ENCODE peak calls at places on chromosome 12, in four cellular contexts. One of them, this sample, is unnamed.

GRCh38 chr12:79250186-79250585 is 385.6 kb downstream of the SYT1 start:
- DNase-seq in breast epithelium: no peak
- DNase-seq in spleen: no peak
- DNase-seq in pancreas: no peak
- DNase-seq in this sample: peak; percentile 86

GRCh38 chr12:111359231-111359913 is 9.5 kb downstream of the PHETA1 start:
- DNase-seq in breast epithelium: no peak
- DNase-seq in spleen: no peak
- DNase-seq in pancreas: no peak
- DNase-seq in this sample: no peak

GRCh38 chr12:117019866-117020265 is 79.3 kb downstream of the TESC start:
- DNase-seq in breast epithelium: no peak
- DNase-seq in spleen: no peak
- DNase-seq in pancreas: no peak
- DNase-seq in this sample: no peak

GRCh38 chr12:127172857-127173256 is 1094.1 kb upstream of the TMEM132C start:
- DNase-seq in breast epithelium: no peak
- DNase-seq in spleen: no peak
- DNase-seq in pancreas: no peak
- DNase-seq in this sample: no peak

GRCh38 chr12:52005903-52006703 is 643 bp upstream of the TAMALIN start:
- DNase-seq in breast epithelium: no peak
- DNase-seq in spleen: peak; percentile 93
- DNase-seq in pancreas: no peak
- DNase-seq in this sample: no peak

GRCh38 chr12:3432176-3432742 is 58.7 kb upstream of the PRMT8 start:
- DNase-seq in breast epithelium: no peak
- DNase-seq in spleen: no peak
- DNase-seq in pancreas: no peak
- DNase-seq in this sample: peak; percentile 36

GRCh38 chr12:272942-273906 is 10.6 kb upstream of the SLC6A13 start:
- DNase-seq in breast epithelium: no peak
- DNase-seq in spleen: no peak
- DNase-seq in pancreas: no peak
- DNase-seq in this sample: peak; percentile 69

GRCh38 chr12:88471641-88472040 is 108.6 kb downstream of the KITLG start:
- DNase-seq in breast epithelium: peak; percentile 45
- DNase-seq in spleen: no peak
- DNase-seq in pancreas: no peak
- DNase-seq in this sample: peak; percentile 82

GRCh38 chr12:28550757-28551381 is 360.6 kb downstream of the CCDC91 start:
- DNase-seq in breast epithelium: no peak
- DNase-seq in spleen: no peak
- DNase-seq in pancreas: no peak
- DNase-seq in this sample: peak; percentile 84

GRCh38 chr12:30882706-30883105 is 43.8 kb upstream of the TSPAN11 start:
- DNase-seq in breast epithelium: no peak
- DNase-seq in spleen: no peak
- DNase-seq in pancreas: no peak
- DNase-seq in this sample: no peak

GRCh38 chr12:120368789-120369475 is at the start of gene MSI1:
- DNase-seq in breast epithelium: no peak
- DNase-seq in spleen: no peak
- DNase-seq in pancreas: peak; percentile 74
- DNase-seq in this sample: no peak

GRCh38 chr12:18998343-18999270 is 130.9 kb upstream of the PLEKHA5 start:
- DNase-seq in breast epithelium: peak; percentile 32
- DNase-seq in spleen: no peak
- DNase-seq in pancreas: no peak
- DNase-seq in this sample: peak; percentile 90

GRCh38 chr12:65823481-65824313 is 586 bp upstream of the HMGA2 start:
- DNase-seq in breast epithelium: no peak
- DNase-seq in spleen: peak; percentile 74
- DNase-seq in pancreas: peak; percentile 79
- DNase-seq in this sample: peak; percentile 45

GRCh38 chr12:87280893-87281292 is 748.3 kb downstream of the C12orf50 start:
- DNase-seq in breast epithelium: no peak
- DNase-seq in spleen: no peak
- DNase-seq in pancreas: no peak
- DNase-seq in this sample: no peak

GRCh38 chr12:22709292-22709691 is 84.3 kb downstream of the ETNK1 start:
- DNase-seq in breast epithelium: no peak
- DNase-seq in spleen: no peak
- DNase-seq in pancreas: no peak
- DNase-seq in this sample: peak; percentile 35

GRCh38 chr12:43662736-43663135 is 95.9 kb downstream of the PUS7L start:
- DNase-seq in breast epithelium: no peak
- DNase-seq in spleen: no peak
- DNase-seq in pancreas: no peak
- DNase-seq in this sample: no peak

GRCh38 chr12:59678759-59679411 is 83.1 kb downstream of the SLC16A7 start:
- DNase-seq in breast epithelium: no peak
- DNase-seq in spleen: peak; percentile 46
- DNase-seq in pancreas: no peak
- DNase-seq in this sample: no peak

GRCh38 chr12:107361970-107362369 is 268.6 kb upstream of the CRY1 start:
- DNase-seq in breast epithelium: no peak
- DNase-seq in spleen: no peak
- DNase-seq in pancreas: no peak
- DNase-seq in this sample: no peak

GRCh38 chr12:96862326-96862725 is 44.7 kb upstream of the NEDD1 start:
- DNase-seq in breast epithelium: no peak
- DNase-seq in spleen: no peak
- DNase-seq in pancreas: no peak
- DNase-seq in this sample: no peak

GRCh38 chr12:22396735-22397134 is 62.2 kb upstream of the ST8SIA1 start:
- DNase-seq in breast epithelium: no peak
- DNase-seq in spleen: no peak
- DNase-seq in pancreas: no peak
- DNase-seq in this sample: no peak

GRCh38 chr12:66035289-66035961 is 95.1 kb downstream of the LLPH start:
- DNase-seq in breast epithelium: no peak
- DNase-seq in spleen: no peak
- DNase-seq in pancreas: no peak
- DNase-seq in this sample: peak; percentile 64

GRCh38 chr12:110349521-110350151 is 53.9 kb downstream of the ANAPC7 start:
- DNase-seq in breast epithelium: no peak
- DNase-seq in spleen: no peak
- DNase-seq in pancreas: no peak
- DNase-seq in this sample: no peak

GRCh38 chr12:102755271-102755670 is 161.8 kb downstream of the PAH start:
- DNase-seq in breast epithelium: no peak
- DNase-seq in spleen: no peak
- DNase-seq in pancreas: no peak
- DNase-seq in this sample: no peak

GRCh38 chr12:109706747-109707469 is 6.7 kb upstream of the FAM222A start:
- DNase-seq in breast epithelium: no peak
- DNase-seq in spleen: no peak
- DNase-seq in pancreas: no peak
- DNase-seq in this sample: no peak

DNA sequence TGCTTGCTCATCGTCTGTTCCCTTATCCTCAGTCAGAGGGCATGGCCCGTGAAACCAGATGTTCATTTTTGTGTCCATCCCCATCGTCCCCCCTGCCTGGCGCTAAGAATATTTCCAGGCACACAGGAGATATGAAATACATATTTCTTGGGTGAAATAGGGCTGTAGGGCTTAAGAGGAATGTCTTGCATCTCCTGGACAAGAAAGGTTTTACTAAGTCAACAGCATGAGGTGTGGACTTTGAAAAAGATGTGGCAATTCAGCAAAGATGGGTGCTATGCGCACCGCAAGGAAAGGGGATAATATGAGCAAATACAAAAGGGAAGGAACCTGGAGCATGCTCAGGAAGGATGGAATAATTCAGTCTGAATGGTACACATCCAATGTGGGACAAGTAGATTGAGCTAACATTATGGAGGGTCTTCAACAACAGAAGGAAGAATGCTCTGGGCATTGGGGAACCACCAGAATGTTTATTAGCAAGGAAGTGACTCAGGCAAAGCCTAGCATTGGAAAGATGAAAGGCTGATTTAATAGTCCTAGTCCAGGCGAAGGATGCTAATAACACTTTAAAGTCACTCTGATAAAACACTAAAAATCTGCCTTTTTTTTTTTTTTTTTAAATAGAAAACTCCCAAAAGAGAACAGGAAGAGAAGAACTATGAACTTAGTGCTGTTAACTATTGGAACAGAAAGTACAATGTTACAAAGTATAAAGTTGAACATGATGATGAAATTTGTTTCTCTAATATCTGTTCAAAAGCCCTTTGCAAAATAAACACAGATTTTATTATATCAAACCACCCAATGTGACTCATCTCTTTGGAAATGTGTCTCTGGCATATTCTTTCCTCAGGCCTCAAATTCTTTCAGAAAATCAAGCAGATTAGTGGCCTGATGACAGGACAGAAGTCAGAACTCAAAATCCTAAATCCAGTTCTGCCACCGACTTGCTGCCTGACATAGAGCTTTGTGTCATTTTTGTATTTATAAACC is 449.5 kb downstream of the BCAT1 start:
- DNase-seq in breast epithelium: no peak
- DNase-seq in spleen: no peak
- DNase-seq in pancreas: no peak
- DNase-seq in this sample: peak; percentile 44
- H3K4me3 ChIP-seq in breast epithelium: no peak overlapping the region
- H3K4me3 ChIP-seq in spleen: no peak overlapping the region
- H3K4me3 ChIP-seq in pancreas: no peak overlapping the region
- H3K4me3 ChIP-seq in this sample: no peak overlapping the region

DNA sequence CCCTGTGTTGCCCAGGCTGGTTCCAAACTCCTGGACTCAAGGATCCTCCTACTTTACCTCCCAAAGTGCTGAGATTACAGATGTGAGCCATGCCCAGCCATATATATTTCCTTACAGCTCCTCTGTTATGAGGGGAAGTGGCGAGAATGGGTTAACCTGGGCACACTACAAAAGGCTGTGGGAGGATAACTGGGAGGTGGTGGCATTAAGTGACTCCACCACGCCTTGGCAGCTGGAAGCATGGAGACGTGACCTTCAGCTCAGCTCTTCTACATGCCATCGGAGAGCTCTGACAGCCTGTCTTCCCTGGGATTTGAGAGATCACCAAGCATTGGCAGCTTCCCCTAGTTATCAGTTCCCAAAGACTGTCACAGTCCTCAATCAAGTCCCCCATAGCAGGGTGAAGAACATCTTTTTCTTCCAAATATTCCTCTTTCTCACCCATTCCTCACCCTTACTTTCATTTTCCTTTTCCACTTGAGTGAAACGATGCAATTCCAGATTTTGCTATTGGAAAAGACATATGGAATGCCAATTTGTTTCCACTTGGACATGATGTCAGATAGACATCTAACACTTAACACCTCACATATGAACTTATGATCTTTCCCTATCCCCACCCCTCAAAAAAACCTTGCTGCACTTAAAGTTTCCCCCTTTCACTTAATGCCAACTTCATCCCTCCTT is 48.5 kb downstream of the PHLDA1 start:
- DNase-seq in breast epithelium: no peak
- DNase-seq in spleen: no peak
- DNase-seq in pancreas: no peak
- DNase-seq in this sample: no peak
- H3K4me3 ChIP-seq in breast epithelium: peak overlapping the region; percentile 42
- H3K4me3 ChIP-seq in spleen: peak overlapping the region; percentile 23
- H3K4me3 ChIP-seq in pancreas: peak overlapping the region; percentile 19
- H3K4me3 ChIP-seq in this sample: no peak overlapping the region

GRCh38 chr12:132161796-132162507 is 17.7 kb downstream of the NOC4L start:
- DNase-seq in breast epithelium: no peak
- DNase-seq in spleen: peak; percentile 49
- DNase-seq in pancreas: no peak
- DNase-seq in this sample: no peak

GRCh38 chr12:132163041-132163910 is 19.0 kb downstream of the NOC4L start:
- DNase-seq in breast epithelium: no peak
- DNase-seq in spleen: peak; percentile 72
- DNase-seq in pancreas: no peak
- DNase-seq in this sample: no peak

GRCh38 chr12:132163911-132164288 is 19.6 kb downstream of the NOC4L start:
- DNase-seq in breast epithelium: no peak
- DNase-seq in spleen: peak; percentile 66
- DNase-seq in pancreas: no peak
- DNase-seq in this sample: no peak

GRCh38 chr12:132161046-132161781 is 17.0 kb downstream of the NOC4L start:
- DNase-seq in breast epithelium: no peak
- DNase-seq in spleen: peak; percentile 45
- DNase-seq in pancreas: no peak
- DNase-seq in this sample: no peak

DNA sequence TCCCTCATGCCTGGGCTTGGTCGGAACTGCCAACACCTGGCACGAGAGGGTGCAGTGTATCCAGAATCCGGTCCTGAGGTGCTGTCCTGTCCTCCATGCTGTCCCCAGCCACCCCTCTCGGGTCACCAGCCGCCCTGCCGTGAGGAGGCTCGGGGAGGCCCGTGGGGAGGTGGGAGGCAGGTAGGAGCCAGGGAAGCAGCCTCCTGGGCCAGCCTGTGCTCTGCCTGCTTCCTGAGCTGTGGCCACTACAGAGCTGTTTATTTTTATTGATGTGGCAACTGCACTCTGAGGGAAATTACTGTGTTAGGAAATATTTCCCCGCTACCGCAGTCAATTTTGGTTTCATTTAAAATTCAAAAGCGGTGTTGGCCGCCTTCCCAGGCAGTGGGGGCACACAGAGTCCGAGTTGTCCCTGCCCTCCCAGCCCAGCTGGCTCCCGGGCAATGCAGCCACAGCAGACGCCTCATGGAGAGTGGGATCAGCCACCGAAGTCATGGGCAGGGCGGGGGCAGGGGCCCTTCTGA is 18.3 kb downstream of the NOC4L start:
- DNase-seq in breast epithelium: no peak
- DNase-seq in spleen: peak; percentile 74
- DNase-seq in pancreas: no peak
- DNase-seq in this sample: no peak
- H3K4me3 ChIP-seq in breast epithelium: peak overlapping the region; percentile 56
- H3K4me3 ChIP-seq in spleen: peak overlapping the region; percentile 15
- H3K4me3 ChIP-seq in pancreas: no peak overlapping the region
- H3K4me3 ChIP-seq in this sample: no peak overlapping the region

GRCh38 chr12:49030714-49031572 is 12.4 kb upstream of the PRKAG1 start:
- DNase-seq in breast epithelium: no peak
- DNase-seq in spleen: no peak
- DNase-seq in pancreas: no peak
- DNase-seq in this sample: no peak

GRCh38 chr12:49031573-49032161 is 13.1 kb upstream of the PRKAG1 start:
- DNase-seq in breast epithelium: no peak
- DNase-seq in spleen: no peak
- DNase-seq in pancreas: no peak
- DNase-seq in this sample: no peak

GRCh38 chr12:49032276-49032675 is 13.7 kb upstream of the PRKAG1 start:
- DNase-seq in breast epithelium: no peak
- DNase-seq in spleen: no peak
- DNase-seq in pancreas: no peak
- DNase-seq in this sample: no peak

GRCh38 chr12:49028666-49029275 is 10.2 kb upstream of the PRKAG1 start:
- DNase-seq in breast epithelium: no peak
- DNase-seq in spleen: no peak
- DNase-seq in pancreas: no peak
- DNase-seq in this sample: no peak

DNA sequence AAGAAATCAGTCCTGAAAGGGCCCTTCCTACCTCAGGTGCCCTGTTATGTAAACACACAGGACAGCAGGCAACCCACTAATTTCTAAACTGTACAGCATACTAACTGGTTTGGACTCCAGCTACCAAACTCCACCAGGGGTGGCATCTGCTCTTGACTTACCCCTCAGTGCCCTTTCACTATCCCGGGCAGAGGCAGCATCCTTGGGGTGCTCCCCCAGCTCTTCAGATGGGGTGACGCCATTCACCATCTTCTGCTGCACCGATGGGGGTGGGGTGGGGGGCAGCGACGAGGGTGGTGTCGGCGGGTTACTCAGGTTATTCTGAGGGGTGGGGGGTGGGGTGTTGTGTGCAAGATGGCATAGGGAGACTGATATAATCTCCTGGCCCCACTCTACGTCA is 11.5 kb upstream of the PRKAG1 start:
- DNase-seq in breast epithelium: no peak
- DNase-seq in spleen: no peak
- DNase-seq in pancreas: no peak
- DNase-seq in this sample: no peak
- H3K4me3 ChIP-seq in breast epithelium: no peak overlapping the region
- H3K4me3 ChIP-seq in spleen: no peak overlapping the region
- H3K4me3 ChIP-seq in pancreas: no peak overlapping the region
- H3K4me3 ChIP-seq in this sample: no peak overlapping the region

This sample was measured in bronchial epithelial cell.